ENCODE peak calls at places on chromosomes 16 and 17, in five cellular contexts. Y is psoas muscle, S is mesothelial cell of epicardium, X is GM18507, B is ACHN. E is an unnamed sample.

GRCh38 chr16:28935924-28936783 is 4.4 kb downstream of the CD19 start:
- DNase-seq in Y (peak; percentile 94), S (no peak), X (peak; percentile 86), B (peak; percentile 27), E (peak; percentile 26)

GRCh38 chr16:84765606-84766580 is 53.9 kb upstream of the CRISPLD2 start:
- DNase-seq in Y (no peak), S (no peak), X (no peak), B (no peak), E (no peak)

GRCh38 chr16:1357906-1358566 is 6.3 kb downstream of the GNPTG start:
- DNase-seq in Y (no peak), S (no peak), X (no peak), B (no peak), E (no peak)

GRCh38 chr16:89320717-89321501 is 103.4 kb downstream of the ZNF778 start:
- DNase-seq in Y (peak; percentile 84), S (no peak), X (no peak), B (peak; percentile 84), E (no peak)

GRCh38 chr17:13702266-13702665 is 100.5 kb upstream of the HS3ST3A1 start:
- DNase-seq in Y (no peak), S (no peak), X (no peak), B (no peak), E (no peak)

GRCh38 chr17:45307290-45308015 is 9.4 kb downstream of the MAP3K14 start:
- DNase-seq in Y (no peak), S (no peak), X (no peak), B (peak; percentile 45), E (no peak)

GRCh38 chr16:73210084-73210483 is 162.2 kb upstream of the ZFHX3 start:
- DNase-seq in Y (no peak), S (no peak), X (no peak), B (no peak), E (no peak)

GRCh38 chr17:17196776-17197175 is 9.4 kb downstream of the PLD6 start:
- DNase-seq in Y (no peak), S (no peak), X (no peak), B (no peak), E (no peak)

GRCh38 chr16:73176577-73177013 is 128.7 kb upstream of the ZFHX3 start:
- DNase-seq in Y (no peak), S (no peak), X (no peak), B (peak; percentile 20), E (no peak)

GRCh38 chr16:85055503-85056210 is 28.1 kb downstream of the KIAA0513 start:
- DNase-seq in Y (no peak), S (no peak), X (peak; percentile 42), B (peak; percentile 43), E (peak; percentile 64)